ENCODE peak calls at places on chromosomes 3 and 15, in ten cellular contexts. One of them, this sample, is unnamed.

GRCh38 chr15:67026171-67026967 is 39.0 kb upstream of the SMAD3 start:
- DNase-seq in stimulated activated effector memory CD8-positive, alpha-beta T cell treated with anti-CD3 and anti-CD28 coated beads, Interleukin-12 subunit alpha, Interleukin-12 subunit beta, amount 100 ng/mL, for 72 hours: no peak
- DNase-seq in IMR-90: no peak
- DNase-seq in NCI-H748 treated with DMSO at 0.1 percent for 48 hours: no peak
- DNase-seq in AG10803: no peak
- DNase-seq in glutamatergic neuron: no peak
- DNase-seq in GDM1: no peak
- DNase-seq in AG08395: no peak
- DNase-seq in epithelial cell of esophagus: no peak
- DNase-seq in naive thymus-derived CD8-positive, alpha-beta T cell: no peak
- DNase-seq in this sample: no peak

GRCh38 chr15:85763157-85763556 is 31.6 kb downstream of the KLHL25 start:
- DNase-seq in naive thymus-derived CD8-positive, alpha-beta T cell: no peak
- DNase-seq in AG08395: no peak
- DNase-seq in IMR-90: no peak
- DNase-seq in epithelial cell of esophagus: no peak
- DNase-seq in stimulated activated effector memory CD8-positive, alpha-beta T cell treated with anti-CD3 and anti-CD28 coated beads, Interleukin-12 subunit alpha, Interleukin-12 subunit beta, amount 100 ng/mL, for 72 hours: no peak
- DNase-seq in GDM1: no peak
- DNase-seq in AG10803: no peak
- DNase-seq in NCI-H748 treated with DMSO at 0.1 percent for 48 hours: no peak
- DNase-seq in glutamatergic neuron: no peak
- DNase-seq in this sample: no peak

GRCh38 chr3:61938878-61939549 is 377.6 kb downstream of the PTPRG start:
- DNase-seq in AG08395: no peak
- DNase-seq in glutamatergic neuron: no peak
- DNase-seq in epithelial cell of esophagus: no peak
- DNase-seq in GDM1: no peak
- DNase-seq in naive thymus-derived CD8-positive, alpha-beta T cell: no peak
- DNase-seq in AG10803: no peak
- DNase-seq in NCI-H748 treated with DMSO at 0.1 percent for 48 hours: peak
- DNase-seq in IMR-90: no peak
- DNase-seq in stimulated activated effector memory CD8-positive, alpha-beta T cell treated with anti-CD3 and anti-CD28 coated beads, Interleukin-12 subunit alpha, Interleukin-12 subunit beta, amount 100 ng/mL, for 72 hours: no peak
- DNase-seq in this sample: no peak

GRCh38 chr3:183006396-183007002 is 26.2 kb upstream of the DCUN1D1 start:
- DNase-seq in NCI-H748 treated with DMSO at 0.1 percent for 48 hours: no peak
- DNase-seq in AG08395: no peak
- DNase-seq in GDM1: no peak
- DNase-seq in AG10803: no peak
- DNase-seq in stimulated activated effector memory CD8-positive, alpha-beta T cell treated with anti-CD3 and anti-CD28 coated beads, Interleukin-12 subunit alpha, Interleukin-12 subunit beta, amount 100 ng/mL, for 72 hours: no peak
- DNase-seq in IMR-90: no peak
- DNase-seq in glutamatergic neuron: no peak
- DNase-seq in naive thymus-derived CD8-positive, alpha-beta T cell: no peak
- DNase-seq in epithelial cell of esophagus: no peak
- DNase-seq in this sample: no peak

GRCh38 chr15:81323559-81323943 is 390 bp downstream of the STARD5 start:
- DNase-seq in NCI-H748 treated with DMSO at 0.1 percent for 48 hours: no peak
- DNase-seq in stimulated activated effector memory CD8-positive, alpha-beta T cell treated with anti-CD3 and anti-CD28 coated beads, Interleukin-12 subunit alpha, Interleukin-12 subunit beta, amount 100 ng/mL, for 72 hours: no peak
- DNase-seq in epithelial cell of esophagus: peak
- DNase-seq in AG10803: no peak
- DNase-seq in AG08395: no peak
- DNase-seq in IMR-90: no peak
- DNase-seq in GDM1: no peak
- DNase-seq in glutamatergic neuron: no peak
- DNase-seq in naive thymus-derived CD8-positive, alpha-beta T cell: no peak
- DNase-seq in this sample: no peak

GRCh38 chr3:23926246-23926645 is 9.3 kb downstream of the RPL15 start:
- DNase-seq in glutamatergic neuron: no peak
- DNase-seq in stimulated activated effector memory CD8-positive, alpha-beta T cell treated with anti-CD3 and anti-CD28 coated beads, Interleukin-12 subunit alpha, Interleukin-12 subunit beta, amount 100 ng/mL, for 72 hours: no peak
- DNase-seq in AG08395: no peak
- DNase-seq in naive thymus-derived CD8-positive, alpha-beta T cell: no peak
- DNase-seq in GDM1: no peak
- DNase-seq in NCI-H748 treated with DMSO at 0.1 percent for 48 hours: no peak
- DNase-seq in epithelial cell of esophagus: no peak
- DNase-seq in AG10803: no peak
- DNase-seq in IMR-90: no peak
- DNase-seq in this sample: no peak

GRCh38 chr3:195075941-195076875 is 194.8 kb downstream of the XXYLT1 start:
- DNase-seq in glutamatergic neuron: peak
- DNase-seq in stimulated activated effector memory CD8-positive, alpha-beta T cell treated with anti-CD3 and anti-CD28 coated beads, Interleukin-12 subunit alpha, Interleukin-12 subunit beta, amount 100 ng/mL, for 72 hours: no peak
- DNase-seq in epithelial cell of esophagus: no peak
- DNase-seq in AG10803: peak
- DNase-seq in NCI-H748 treated with DMSO at 0.1 percent for 48 hours: no peak
- DNase-seq in naive thymus-derived CD8-positive, alpha-beta T cell: no peak
- DNase-seq in IMR-90: no peak
- DNase-seq in GDM1: no peak
- DNase-seq in AG08395: peak
- DNase-seq in this sample: no peak

GRCh38 chr3:126900859-126901540 is 81.9 kb upstream of the PLXNA1 start:
- DNase-seq in naive thymus-derived CD8-positive, alpha-beta T cell: no peak
- DNase-seq in IMR-90: peak
- DNase-seq in epithelial cell of esophagus: no peak
- DNase-seq in GDM1: no peak
- DNase-seq in AG10803: no peak
- DNase-seq in glutamatergic neuron: no peak
- DNase-seq in NCI-H748 treated with DMSO at 0.1 percent for 48 hours: no peak
- DNase-seq in stimulated activated effector memory CD8-positive, alpha-beta T cell treated with anti-CD3 and anti-CD28 coated beads, Interleukin-12 subunit alpha, Interleukin-12 subunit beta, amount 100 ng/mL, for 72 hours: no peak
- DNase-seq in AG08395: no peak
- DNase-seq in this sample: no peak

GRCh38 chr15:72961326-72961725 is 90.9 kb upstream of the NEO1 start:
- DNase-seq in epithelial cell of esophagus: no peak
- DNase-seq in AG08395: no peak
- DNase-seq in IMR-90: no peak
- DNase-seq in glutamatergic neuron: no peak
- DNase-seq in stimulated activated effector memory CD8-positive, alpha-beta T cell treated with anti-CD3 and anti-CD28 coated beads, Interleukin-12 subunit alpha, Interleukin-12 subunit beta, amount 100 ng/mL, for 72 hours: no peak
- DNase-seq in GDM1: no peak
- DNase-seq in naive thymus-derived CD8-positive, alpha-beta T cell: no peak
- DNase-seq in NCI-H748 treated with DMSO at 0.1 percent for 48 hours: no peak
- DNase-seq in AG10803: no peak
- DNase-seq in this sample: no peak

GRCh38 chr15:41507820-41508290 is 5.8 kb downstream of the LTK start:
- DNase-seq in stimulated activated effector memory CD8-positive, alpha-beta T cell treated with anti-CD3 and anti-CD28 coated beads, Interleukin-12 subunit alpha, Interleukin-12 subunit beta, amount 100 ng/mL, for 72 hours: no peak
- DNase-seq in IMR-90: no peak
- DNase-seq in GDM1: no peak
- DNase-seq in epithelial cell of esophagus: peak
- DNase-seq in NCI-H748 treated with DMSO at 0.1 percent for 48 hours: no peak
- DNase-seq in AG08395: no peak
- DNase-seq in glutamatergic neuron: no peak
- DNase-seq in naive thymus-derived CD8-positive, alpha-beta T cell: no peak
- DNase-seq in AG10803: no peak
- DNase-seq in this sample: no peak

GRCh38 chr15:91001209-91001608 is 6.9 kb upstream of the PRC1 start:
- DNase-seq in stimulated activated effector memory CD8-positive, alpha-beta T cell treated with anti-CD3 and anti-CD28 coated beads, Interleukin-12 subunit alpha, Interleukin-12 subunit beta, amount 100 ng/mL, for 72 hours: no peak
- DNase-seq in IMR-90: no peak
- DNase-seq in epithelial cell of esophagus: no peak
- DNase-seq in glutamatergic neuron: no peak
- DNase-seq in NCI-H748 treated with DMSO at 0.1 percent for 48 hours: no peak
- DNase-seq in AG08395: no peak
- DNase-seq in naive thymus-derived CD8-positive, alpha-beta T cell: no peak
- DNase-seq in AG10803: no peak
- DNase-seq in GDM1: no peak
- DNase-seq in this sample: no peak

GRCh38 chr3:167705840-167706239 is 28.9 kb downstream of the PDCD10 start:
- DNase-seq in GDM1: no peak
- DNase-seq in IMR-90: peak
- DNase-seq in NCI-H748 treated with DMSO at 0.1 percent for 48 hours: no peak
- DNase-seq in epithelial cell of esophagus: peak
- DNase-seq in AG10803: no peak
- DNase-seq in AG08395: no peak
- DNase-seq in naive thymus-derived CD8-positive, alpha-beta T cell: no peak
- DNase-seq in stimulated activated effector memory CD8-positive, alpha-beta T cell treated with anti-CD3 and anti-CD28 coated beads, Interleukin-12 subunit alpha, Interleukin-12 subunit beta, amount 100 ng/mL, for 72 hours: no peak
- DNase-seq in glutamatergic neuron: no peak
- DNase-seq in this sample: no peak

GRCh38 chr15:60673918-60674558 is 195.1 kb upstream of the ICE2 start:
- DNase-seq in naive thymus-derived CD8-positive, alpha-beta T cell: no peak
- DNase-seq in epithelial cell of esophagus: peak
- DNase-seq in AG10803: peak
- DNase-seq in GDM1: no peak
- DNase-seq in stimulated activated effector memory CD8-positive, alpha-beta T cell treated with anti-CD3 and anti-CD28 coated beads, Interleukin-12 subunit alpha, Interleukin-12 subunit beta, amount 100 ng/mL, for 72 hours: no peak
- DNase-seq in glutamatergic neuron: no peak
- DNase-seq in NCI-H748 treated with DMSO at 0.1 percent for 48 hours: no peak
- DNase-seq in AG08395: peak
- DNase-seq in IMR-90: peak
- DNase-seq in this sample: no peak

GRCh38 chr15:69074843-69075224 is 60.3 kb downstream of the NOX5 start:
- DNase-seq in glutamatergic neuron: no peak
- DNase-seq in epithelial cell of esophagus: no peak
- DNase-seq in GDM1: no peak
- DNase-seq in naive thymus-derived CD8-positive, alpha-beta T cell: no peak
- DNase-seq in NCI-H748 treated with DMSO at 0.1 percent for 48 hours: no peak
- DNase-seq in IMR-90: no peak
- DNase-seq in stimulated activated effector memory CD8-positive, alpha-beta T cell treated with anti-CD3 and anti-CD28 coated beads, Interleukin-12 subunit alpha, Interleukin-12 subunit beta, amount 100 ng/mL, for 72 hours: no peak
- DNase-seq in AG10803: no peak
- DNase-seq in AG08395: no peak
- DNase-seq in this sample: no peak

GRCh38 chr3:11282250-11283125 is 10.3 kb downstream of the ATG7 start:
- DNase-seq in glutamatergic neuron: no peak
- DNase-seq in IMR-90: peak
- DNase-seq in AG08395: no peak
- DNase-seq in AG10803: peak
- DNase-seq in naive thymus-derived CD8-positive, alpha-beta T cell: no peak
- DNase-seq in epithelial cell of esophagus: no peak
- DNase-seq in stimulated activated effector memory CD8-positive, alpha-beta T cell treated with anti-CD3 and anti-CD28 coated beads, Interleukin-12 subunit alpha, Interleukin-12 subunit beta, amount 100 ng/mL, for 72 hours: no peak
- DNase-seq in NCI-H748 treated with DMSO at 0.1 percent for 48 hours: no peak
- DNase-seq in GDM1: no peak
- DNase-seq in this sample: no peak

GRCh38 chr3:42205800-42206514 is 60.0 kb downstream of the CCK start:
- DNase-seq in glutamatergic neuron: no peak
- DNase-seq in GDM1: no peak
- DNase-seq in AG10803: no peak
- DNase-seq in naive thymus-derived CD8-positive, alpha-beta T cell: no peak
- DNase-seq in AG08395: no peak
- DNase-seq in stimulated activated effector memory CD8-positive, alpha-beta T cell treated with anti-CD3 and anti-CD28 coated beads, Interleukin-12 subunit alpha, Interleukin-12 subunit beta, amount 100 ng/mL, for 72 hours: no peak
- DNase-seq in NCI-H748 treated with DMSO at 0.1 percent for 48 hours: no peak
- DNase-seq in IMR-90: no peak
- DNase-seq in epithelial cell of esophagus: no peak
- DNase-seq in this sample: no peak

GRCh38 chr3:10935028-10935427 is 57.5 kb upstream of the SLC6A1 start:
- DNase-seq in NCI-H748 treated with DMSO at 0.1 percent for 48 hours: no peak
- DNase-seq in epithelial cell of esophagus: no peak
- DNase-seq in stimulated activated effector memory CD8-positive, alpha-beta T cell treated with anti-CD3 and anti-CD28 coated beads, Interleukin-12 subunit alpha, Interleukin-12 subunit beta, amount 100 ng/mL, for 72 hours: no peak
- DNase-seq in glutamatergic neuron: peak
- DNase-seq in AG10803: no peak
- DNase-seq in GDM1: no peak
- DNase-seq in IMR-90: no peak
- DNase-seq in AG08395: no peak
- DNase-seq in naive thymus-derived CD8-positive, alpha-beta T cell: no peak
- DNase-seq in this sample: no peak

GRCh38 chr3:81788650-81789049 is 27.2 kb upstream of the GBE1 start:
- DNase-seq in AG08395: no peak
- DNase-seq in AG10803: no peak
- DNase-seq in naive thymus-derived CD8-positive, alpha-beta T cell: no peak
- DNase-seq in GDM1: no peak
- DNase-seq in IMR-90: no peak
- DNase-seq in NCI-H748 treated with DMSO at 0.1 percent for 48 hours: no peak
- DNase-seq in glutamatergic neuron: no peak
- DNase-seq in stimulated activated effector memory CD8-positive, alpha-beta T cell treated with anti-CD3 and anti-CD28 coated beads, Interleukin-12 subunit alpha, Interleukin-12 subunit beta, amount 100 ng/mL, for 72 hours: no peak
- DNase-seq in epithelial cell of esophagus: no peak
- DNase-seq in this sample: no peak

GRCh38 chr15:42344763-42345162 is 14.5 kb upstream of the CAPN3 start:
- DNase-seq in AG10803: peak
- DNase-seq in stimulated activated effector memory CD8-positive, alpha-beta T cell treated with anti-CD3 and anti-CD28 coated beads, Interleukin-12 subunit alpha, Interleukin-12 subunit beta, amount 100 ng/mL, for 72 hours: no peak
- DNase-seq in glutamatergic neuron: no peak
- DNase-seq in GDM1: no peak
- DNase-seq in AG08395: peak
- DNase-seq in naive thymus-derived CD8-positive, alpha-beta T cell: no peak
- DNase-seq in NCI-H748 treated with DMSO at 0.1 percent for 48 hours: no peak
- DNase-seq in IMR-90: peak
- DNase-seq in epithelial cell of esophagus: peak
- DNase-seq in this sample: no peak

GRCh38 chr15:100596792-100597191 is 5.2 kb downstream of the LINS1 start:
- DNase-seq in stimulated activated effector memory CD8-positive, alpha-beta T cell treated with anti-CD3 and anti-CD28 coated beads, Interleukin-12 subunit alpha, Interleukin-12 subunit beta, amount 100 ng/mL, for 72 hours: peak
- DNase-seq in naive thymus-derived CD8-positive, alpha-beta T cell: peak
- DNase-seq in IMR-90: no peak
- DNase-seq in glutamatergic neuron: no peak
- DNase-seq in epithelial cell of esophagus: peak
- DNase-seq in NCI-H748 treated with DMSO at 0.1 percent for 48 hours: no peak
- DNase-seq in AG10803: no peak
- DNase-seq in GDM1: no peak
- DNase-seq in AG08395: no peak
- DNase-seq in this sample: peak

GRCh38 chr3:100492059-100492809 is at the start of gene TMEM45A:
- DNase-seq in naive thymus-derived CD8-positive, alpha-beta T cell: peak
- DNase-seq in GDM1: peak
- DNase-seq in stimulated activated effector memory CD8-positive, alpha-beta T cell treated with anti-CD3 and anti-CD28 coated beads, Interleukin-12 subunit alpha, Interleukin-12 subunit beta, amount 100 ng/mL, for 72 hours: peak
- DNase-seq in glutamatergic neuron: peak
- DNase-seq in NCI-H748 treated with DMSO at 0.1 percent for 48 hours: peak
- DNase-seq in AG08395: peak
- DNase-seq in IMR-90: peak
- DNase-seq in epithelial cell of esophagus: peak
- DNase-seq in AG10803: peak
- DNase-seq in this sample: peak

GRCh38 chr3:41117398-41117870 is 81.9 kb upstream of the CTNNB1 start:
- DNase-seq in AG10803: peak
- DNase-seq in NCI-H748 treated with DMSO at 0.1 percent for 48 hours: peak
- DNase-seq in AG08395: peak
- DNase-seq in GDM1: peak
- DNase-seq in glutamatergic neuron: no peak
- DNase-seq in stimulated activated effector memory CD8-positive, alpha-beta T cell treated with anti-CD3 and anti-CD28 coated beads, Interleukin-12 subunit alpha, Interleukin-12 subunit beta, amount 100 ng/mL, for 72 hours: peak
- DNase-seq in epithelial cell of esophagus: peak
- DNase-seq in IMR-90: peak
- DNase-seq in naive thymus-derived CD8-positive, alpha-beta T cell: peak
- DNase-seq in this sample: peak

GRCh38 chr3:136305879-136306278 is 55.7 kb downstream of the PCCB start:
- DNase-seq in stimulated activated effector memory CD8-positive, alpha-beta T cell treated with anti-CD3 and anti-CD28 coated beads, Interleukin-12 subunit alpha, Interleukin-12 subunit beta, amount 100 ng/mL, for 72 hours: no peak
- DNase-seq in IMR-90: peak
- DNase-seq in AG10803: peak
- DNase-seq in GDM1: no peak
- DNase-seq in AG08395: peak
- DNase-seq in glutamatergic neuron: no peak
- DNase-seq in epithelial cell of esophagus: peak
- DNase-seq in naive thymus-derived CD8-positive, alpha-beta T cell: no peak
- DNase-seq in NCI-H748 treated with DMSO at 0.1 percent for 48 hours: peak
- DNase-seq in this sample: no peak

GRCh38 chr15:70539409-70539808 is 223.9 kb downstream of the UACA start:
- DNase-seq in GDM1: no peak
- DNase-seq in NCI-H748 treated with DMSO at 0.1 percent for 48 hours: no peak
- DNase-seq in naive thymus-derived CD8-positive, alpha-beta T cell: no peak
- DNase-seq in epithelial cell of esophagus: no peak
- DNase-seq in stimulated activated effector memory CD8-positive, alpha-beta T cell treated with anti-CD3 and anti-CD28 coated beads, Interleukin-12 subunit alpha, Interleukin-12 subunit beta, amount 100 ng/mL, for 72 hours: no peak
- DNase-seq in IMR-90: no peak
- DNase-seq in AG10803: no peak
- DNase-seq in AG08395: no peak
- DNase-seq in glutamatergic neuron: no peak
- DNase-seq in this sample: no peak

GRCh38 chr3:480070-480469 is 283.5 kb downstream of the CHL1 start:
- DNase-seq in GDM1: no peak
- DNase-seq in AG10803: no peak
- DNase-seq in naive thymus-derived CD8-positive, alpha-beta T cell: no peak
- DNase-seq in epithelial cell of esophagus: no peak
- DNase-seq in stimulated activated effector memory CD8-positive, alpha-beta T cell treated with anti-CD3 and anti-CD28 coated beads, Interleukin-12 subunit alpha, Interleukin-12 subunit beta, amount 100 ng/mL, for 72 hours: no peak
- DNase-seq in IMR-90: no peak
- DNase-seq in NCI-H748 treated with DMSO at 0.1 percent for 48 hours: no peak
- DNase-seq in glutamatergic neuron: no peak
- DNase-seq in AG08395: no peak
- DNase-seq in this sample: no peak

GRCh38 chr3:54271118-54271517 is 148.8 kb downstream of the CACNA2D3 start:
- DNase-seq in naive thymus-derived CD8-positive, alpha-beta T cell: no peak
- DNase-seq in GDM1: no peak
- DNase-seq in AG08395: no peak
- DNase-seq in epithelial cell of esophagus: no peak
- DNase-seq in AG10803: no peak
- DNase-seq in stimulated activated effector memory CD8-positive, alpha-beta T cell treated with anti-CD3 and anti-CD28 coated beads, Interleukin-12 subunit alpha, Interleukin-12 subunit beta, amount 100 ng/mL, for 72 hours: no peak
- DNase-seq in glutamatergic neuron: no peak
- DNase-seq in NCI-H748 treated with DMSO at 0.1 percent for 48 hours: no peak
- DNase-seq in IMR-90: no peak
- DNase-seq in this sample: no peak

GRCh38 chr3:28089527-28089897 is 151.9 kb upstream of the CMC1 start:
- DNase-seq in glutamatergic neuron: no peak
- DNase-seq in IMR-90: no peak
- DNase-seq in GDM1: no peak
- DNase-seq in naive thymus-derived CD8-positive, alpha-beta T cell: no peak
- DNase-seq in AG10803: no peak
- DNase-seq in epithelial cell of esophagus: peak
- DNase-seq in NCI-H748 treated with DMSO at 0.1 percent for 48 hours: no peak
- DNase-seq in AG08395: no peak
- DNase-seq in stimulated activated effector memory CD8-positive, alpha-beta T cell treated with anti-CD3 and anti-CD28 coated beads, Interleukin-12 subunit alpha, Interleukin-12 subunit beta, amount 100 ng/mL, for 72 hours: no peak
- DNase-seq in this sample: no peak

GRCh38 chr15:55742498-55742926 is 440 bp downstream of the PRTG start:
- DNase-seq in AG08395: peak
- DNase-seq in naive thymus-derived CD8-positive, alpha-beta T cell: no peak
- DNase-seq in glutamatergic neuron: no peak
- DNase-seq in AG10803: no peak
- DNase-seq in stimulated activated effector memory CD8-positive, alpha-beta T cell treated with anti-CD3 and anti-CD28 coated beads, Interleukin-12 subunit alpha, Interleukin-12 subunit beta, amount 100 ng/mL, for 72 hours: peak
- DNase-seq in IMR-90: peak
- DNase-seq in NCI-H748 treated with DMSO at 0.1 percent for 48 hours: no peak
- DNase-seq in epithelial cell of esophagus: peak
- DNase-seq in GDM1: peak
- DNase-seq in this sample: no peak